ENCODE peak calls at places on chromosomes 2 and 18, in ten cellular contexts. One of them, this sample, is unnamed.

GRCh38 chr2:160371251-160372009 is 122.2 kb downstream of the RBMS1 start:
- DNase-seq in suprapubic skin: no peak
- DNase-seq in spleen: no peak
- DNase-seq in uterus: no peak
- DNase-seq in IMR-90: no peak
- DNase-seq in heart left ventricle: no peak
- DNase-seq in vagina: no peak
- DNase-seq in adrenal gland: no peak
- DNase-seq in sigmoid colon: no peak
- DNase-seq in ovary: no peak
- DNase-seq in this sample: no peak

GRCh38 chr2:181810823-181811695 is 80.5 kb upstream of the ITPRID2 start:
- DNase-seq in suprapubic skin: no peak
- DNase-seq in spleen: no peak
- DNase-seq in uterus: peak
- DNase-seq in IMR-90: peak
- DNase-seq in heart left ventricle: no peak
- DNase-seq in vagina: no peak
- DNase-seq in adrenal gland: peak
- DNase-seq in sigmoid colon: no peak
- DNase-seq in ovary: no peak
- DNase-seq in this sample: no peak

GRCh38 chr2:222972420-222972819 is 79.6 kb upstream of the KCNE4 start:
- DNase-seq in suprapubic skin: no peak
- DNase-seq in spleen: no peak
- DNase-seq in uterus: no peak
- DNase-seq in IMR-90: no peak
- DNase-seq in heart left ventricle: no peak
- DNase-seq in vagina: no peak
- DNase-seq in adrenal gland: no peak
- DNase-seq in sigmoid colon: no peak
- DNase-seq in ovary: no peak
- DNase-seq in this sample: no peak

GRCh38 chr2:40115894-40116293 is 336.0 kb downstream of the SLC8A1 start:
- DNase-seq in suprapubic skin: no peak
- DNase-seq in spleen: no peak
- DNase-seq in uterus: no peak
- DNase-seq in IMR-90: no peak
- DNase-seq in heart left ventricle: no peak
- DNase-seq in vagina: no peak
- DNase-seq in adrenal gland: no peak
- DNase-seq in sigmoid colon: no peak
- DNase-seq in ovary: no peak
- DNase-seq in this sample: no peak

GRCh38 chr2:240460781-240461431 is 25.4 kb downstream of the GPC1 start:
- DNase-seq in suprapubic skin: peak
- DNase-seq in spleen: peak
- DNase-seq in uterus: peak
- DNase-seq in IMR-90: no peak
- DNase-seq in heart left ventricle: peak
- DNase-seq in vagina: no peak
- DNase-seq in adrenal gland: peak
- DNase-seq in sigmoid colon: peak
- DNase-seq in ovary: peak
- DNase-seq in this sample: no peak

GRCh38 chr2:183001948-183002347 is 36.3 kb downstream of the NCKAP1 start:
- DNase-seq in suprapubic skin: no peak
- DNase-seq in spleen: no peak
- DNase-seq in uterus: no peak
- DNase-seq in IMR-90: no peak
- DNase-seq in heart left ventricle: no peak
- DNase-seq in vagina: no peak
- DNase-seq in adrenal gland: no peak
- DNase-seq in sigmoid colon: no peak
- DNase-seq in ovary: no peak
- DNase-seq in this sample: no peak

GRCh38 chr2:101442667-101443061 is 32.2 kb downstream of the RFX8 start:
- DNase-seq in suprapubic skin: no peak
- DNase-seq in spleen: no peak
- DNase-seq in uterus: no peak
- DNase-seq in IMR-90: no peak
- DNase-seq in heart left ventricle: no peak
- DNase-seq in vagina: no peak
- DNase-seq in adrenal gland: no peak
- DNase-seq in sigmoid colon: no peak
- DNase-seq in ovary: no peak
- DNase-seq in this sample: no peak

GRCh38 chr2:171595896-171596295 is 73.6 kb downstream of the CYBRD1 start:
- DNase-seq in suprapubic skin: no peak
- DNase-seq in spleen: no peak
- DNase-seq in uterus: no peak
- DNase-seq in IMR-90: peak
- DNase-seq in heart left ventricle: no peak
- DNase-seq in vagina: no peak
- DNase-seq in adrenal gland: peak
- DNase-seq in sigmoid colon: no peak
- DNase-seq in ovary: no peak
- DNase-seq in this sample: no peak

GRCh38 chr2:175600024-175600831 is 401.8 kb downstream of the LNPK start:
- DNase-seq in suprapubic skin: peak
- DNase-seq in spleen: no peak
- DNase-seq in uterus: no peak
- DNase-seq in IMR-90: no peak
- DNase-seq in heart left ventricle: no peak
- DNase-seq in vagina: no peak
- DNase-seq in adrenal gland: peak
- DNase-seq in sigmoid colon: no peak
- DNase-seq in ovary: no peak
- DNase-seq in this sample: peak

GRCh38 chr2:199278099-199278498 is 179.6 kb downstream of the SATB2 start:
- DNase-seq in suprapubic skin: no peak
- DNase-seq in spleen: no peak
- DNase-seq in uterus: no peak
- DNase-seq in IMR-90: peak
- DNase-seq in heart left ventricle: no peak
- DNase-seq in vagina: no peak
- DNase-seq in adrenal gland: no peak
- DNase-seq in sigmoid colon: no peak
- DNase-seq in ovary: no peak
- DNase-seq in this sample: no peak

GRCh38 chr18:36101943-36102342 is 27.2 kb downstream of the SLC39A6 start:
- DNase-seq in suprapubic skin: no peak
- DNase-seq in spleen: no peak
- DNase-seq in uterus: no peak
- DNase-seq in IMR-90: no peak
- DNase-seq in heart left ventricle: no peak
- DNase-seq in vagina: no peak
- DNase-seq in adrenal gland: no peak
- DNase-seq in sigmoid colon: no peak
- DNase-seq in ovary: no peak
- DNase-seq in this sample: no peak

GRCh38 chr2:230827774-230828271 is 36.9 kb upstream of the ITM2C start:
- DNase-seq in suprapubic skin: no peak
- DNase-seq in spleen: peak
- DNase-seq in uterus: no peak
- DNase-seq in IMR-90: no peak
- DNase-seq in heart left ventricle: no peak
- DNase-seq in vagina: no peak
- DNase-seq in adrenal gland: no peak
- DNase-seq in sigmoid colon: no peak
- DNase-seq in ovary: no peak
- DNase-seq in this sample: no peak

GRCh38 chr2:189681903-189682302 is 7.4 kb downstream of the ANKAR start:
- DNase-seq in suprapubic skin: no peak
- DNase-seq in spleen: no peak
- DNase-seq in uterus: no peak
- DNase-seq in IMR-90: peak
- DNase-seq in heart left ventricle: no peak
- DNase-seq in vagina: no peak
- DNase-seq in adrenal gland: no peak
- DNase-seq in sigmoid colon: no peak
- DNase-seq in ovary: no peak
- DNase-seq in this sample: no peak

GRCh38 chr2:229485782-229486181 is 214.7 kb upstream of the PID1 start:
- DNase-seq in suprapubic skin: no peak
- DNase-seq in spleen: no peak
- DNase-seq in uterus: no peak
- DNase-seq in IMR-90: no peak
- DNase-seq in heart left ventricle: no peak
- DNase-seq in vagina: no peak
- DNase-seq in adrenal gland: no peak
- DNase-seq in sigmoid colon: no peak
- DNase-seq in ovary: no peak
- DNase-seq in this sample: no peak

GRCh38 chr2:183597841-183598240 is 473.6 kb downstream of the NUP35 start:
- DNase-seq in suprapubic skin: no peak
- DNase-seq in spleen: no peak
- DNase-seq in uterus: no peak
- DNase-seq in IMR-90: no peak
- DNase-seq in heart left ventricle: no peak
- DNase-seq in vagina: no peak
- DNase-seq in adrenal gland: no peak
- DNase-seq in sigmoid colon: no peak
- DNase-seq in ovary: no peak
- DNase-seq in this sample: no peak

GRCh38 chr18:45723921-45724320 is at the start of gene SLC14A1:
- DNase-seq in suprapubic skin: no peak
- DNase-seq in spleen: no peak
- DNase-seq in uterus: no peak
- DNase-seq in IMR-90: no peak
- DNase-seq in heart left ventricle: no peak
- DNase-seq in vagina: no peak
- DNase-seq in adrenal gland: no peak
- DNase-seq in sigmoid colon: no peak
- DNase-seq in ovary: no peak
- DNase-seq in this sample: no peak
- TF ChIP-seq POLR2A in suprapubic skin: no peak
- TF ChIP-seq POLR2A in spleen: no peak
- TF ChIP-seq POLR2A in uterus: no peak
- TF ChIP-seq POLR2A in IMR-90: no peak
- TF ChIP-seq POLR2A in heart left ventricle: no peak
- TF ChIP-seq POLR2A in vagina: no peak
- TF ChIP-seq POLR2A in adrenal gland: no peak
- TF ChIP-seq POLR2A in sigmoid colon: no peak
- TF ChIP-seq POLR2A in ovary: no peak
- TF ChIP-seq POLR2A in this sample: no peak

GRCh38 chr2:241764272-241765241 is 12.1 kb upstream of the GAL3ST2 start:
- DNase-seq in suprapubic skin: no peak
- DNase-seq in spleen: peak
- DNase-seq in uterus: no peak
- DNase-seq in IMR-90: no peak
- DNase-seq in heart left ventricle: no peak
- DNase-seq in vagina: no peak
- DNase-seq in adrenal gland: no peak
- DNase-seq in sigmoid colon: peak
- DNase-seq in ovary: no peak
- DNase-seq in this sample: no peak

GRCh38 chr2:241762321-241762932 is 14.2 kb upstream of the GAL3ST2 start:
- DNase-seq in suprapubic skin: no peak
- DNase-seq in spleen: peak
- DNase-seq in uterus: peak
- DNase-seq in IMR-90: no peak
- DNase-seq in heart left ventricle: no peak
- DNase-seq in vagina: no peak
- DNase-seq in adrenal gland: peak
- DNase-seq in sigmoid colon: peak
- DNase-seq in ovary: no peak
- DNase-seq in this sample: peak

GRCh38 chr2:241763551-241764271 is 12.9 kb upstream of the GAL3ST2 start:
- DNase-seq in suprapubic skin: no peak
- DNase-seq in spleen: peak
- DNase-seq in uterus: no peak
- DNase-seq in IMR-90: no peak
- DNase-seq in heart left ventricle: no peak
- DNase-seq in vagina: no peak
- DNase-seq in adrenal gland: no peak
- DNase-seq in sigmoid colon: peak
- DNase-seq in ovary: no peak
- DNase-seq in this sample: peak

GRCh38 chr2:241760301-241760771 is 16.3 kb upstream of the GAL3ST2 start:
- DNase-seq in suprapubic skin: no peak
- DNase-seq in spleen: peak
- DNase-seq in uterus: peak
- DNase-seq in IMR-90: no peak
- DNase-seq in heart left ventricle: no peak
- DNase-seq in vagina: no peak
- DNase-seq in adrenal gland: peak
- DNase-seq in sigmoid colon: no peak
- DNase-seq in ovary: peak
- DNase-seq in this sample: no peak

GRCh38 chr2:241762933-241763369 is 13.7 kb upstream of the GAL3ST2 start:
- DNase-seq in suprapubic skin: no peak
- DNase-seq in spleen: peak
- DNase-seq in uterus: no peak
- DNase-seq in IMR-90: no peak
- DNase-seq in heart left ventricle: no peak
- DNase-seq in vagina: no peak
- DNase-seq in adrenal gland: no peak
- DNase-seq in sigmoid colon: peak
- DNase-seq in ovary: no peak
- DNase-seq in this sample: peak
- H3K4me3 ChIP-seq in suprapubic skin: no peak
- H3K4me3 ChIP-seq in spleen: no peak
- H3K4me3 ChIP-seq in uterus: no peak
- H3K4me3 ChIP-seq in IMR-90: no peak
- H3K4me3 ChIP-seq in heart left ventricle: no peak
- H3K4me3 ChIP-seq in vagina: no peak
- H3K4me3 ChIP-seq in adrenal gland: no peak
- H3K4me3 ChIP-seq in sigmoid colon: no peak
- H3K4me3 ChIP-seq in ovary: no peak
- H3K4me3 ChIP-seq in this sample: no peak

GRCh38 chr2:47072018-47072691 is 83.0 kb downstream of the STPG4 start:
- DNase-seq in suprapubic skin: peak
- DNase-seq in spleen: peak
- DNase-seq in uterus: peak
- DNase-seq in IMR-90: peak
- DNase-seq in heart left ventricle: peak
- DNase-seq in vagina: no peak
- DNase-seq in adrenal gland: peak
- DNase-seq in sigmoid colon: peak
- DNase-seq in ovary: peak
- DNase-seq in this sample: peak
- TF ChIP-seq CTCF in suprapubic skin: no peak
- TF ChIP-seq CTCF in spleen: no peak
- TF ChIP-seq CTCF in uterus: peak
- TF ChIP-seq CTCF in IMR-90: no peak
- TF ChIP-seq CTCF in heart left ventricle: peak
- TF ChIP-seq CTCF in vagina: no peak
- TF ChIP-seq CTCF in adrenal gland: no peak
- TF ChIP-seq CTCF in sigmoid colon: no peak
- TF ChIP-seq CTCF in ovary: peak
- TF ChIP-seq CTCF in this sample: no peak

DNA sequence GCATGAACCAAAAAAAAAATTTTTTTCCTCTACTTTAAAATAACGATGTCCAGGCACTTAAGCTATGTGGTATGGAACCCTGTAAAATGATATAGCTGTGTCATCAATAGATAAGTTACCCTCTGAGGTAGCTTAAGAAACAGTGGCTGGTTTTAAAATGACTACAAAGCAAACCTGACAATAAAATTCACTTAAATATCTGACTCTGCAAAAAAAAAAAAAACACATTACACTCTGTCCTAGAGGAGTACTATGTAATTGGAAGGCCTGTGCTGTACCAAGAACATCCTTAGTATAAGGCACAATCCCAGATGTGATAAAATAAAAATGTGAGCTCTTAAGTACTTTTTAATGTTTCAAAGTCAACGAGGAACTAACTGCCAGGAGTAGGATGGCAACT is 322.4 kb downstream of the ALK start:
- DNase-seq in suprapubic skin: no peak
- DNase-seq in spleen: no peak
- DNase-seq in uterus: no peak
- DNase-seq in IMR-90: no peak
- DNase-seq in heart left ventricle: no peak
- DNase-seq in vagina: no peak
- DNase-seq in adrenal gland: no peak
- DNase-seq in sigmoid colon: no peak
- DNase-seq in ovary: no peak
- DNase-seq in this sample: no peak
- TF ChIP-seq POLR2A in suprapubic skin: no peak
- TF ChIP-seq POLR2A in spleen: no peak
- TF ChIP-seq POLR2A in uterus: no peak
- TF ChIP-seq POLR2A in IMR-90: no peak
- TF ChIP-seq POLR2A in heart left ventricle: no peak
- TF ChIP-seq POLR2A in vagina: no peak
- TF ChIP-seq POLR2A in adrenal gland: no peak
- TF ChIP-seq POLR2A in sigmoid colon: no peak
- TF ChIP-seq POLR2A in ovary: no peak
- TF ChIP-seq POLR2A in this sample: no peak